ENCODE peak calls at places on chromosomes 3 and 15, in five cellular contexts. G is activated B cell treated with CpG ODN at 0.5 μM for 24 hours, J is RWPE1, E is mammary epithelial cell, F is lung. B is an unnamed sample.

GRCh38 chr3:45499529-45499928 is 95.0 kb upstream of the LIMD1 start:
- DNase-seq in G (no peak), J (no peak), E (peak), F (no peak), B (no peak)

GRCh38 chr3:9501226-9501625 is 52.4 kb downstream of the LHFPL4 start:
- DNase-seq in G (no peak), J (no peak), E (no peak), F (no peak), B (no peak)

GRCh38 chr3:53198256-53198977 is 37.4 kb downstream of the PRKCD start:
- DNase-seq in G (no peak), J (no peak), E (no peak), F (no peak), B (peak)

GRCh38 chr3:102332205-102332604 is 102.6 kb upstream of the ZPLD1 start:
- DNase-seq in G (no peak), J (peak), E (peak), F (no peak), B (no peak)

GRCh38 chr15:78642341-78642740 is 1.3 kb upstream of the CHRNB4 start:
- DNase-seq in G (no peak), J (no peak), E (no peak), F (no peak), B (no peak)

GRCh38 chr3:52089691-52090090 is 33.3 kb upstream of the DUSP7 start:
- DNase-seq in G (no peak), J (no peak), E (no peak), F (no peak), B (no peak)

GRCh38 chr3:52934626-52935530 is 37.5 kb upstream of the STIMATE start:
- DNase-seq in G (no peak), J (peak), E (peak), F (peak), B (no peak)

GRCh38 chr3:128455116-128455515 is 11.6 kb downstream of the DNAJB8 start:
- DNase-seq in G (no peak), J (no peak), E (no peak), F (no peak), B (no peak)

GRCh38 chr15:57647071-57647790 is 55.5 kb downstream of the MYZAP start:
- DNase-seq in G (no peak), J (no peak), E (no peak), F (no peak), B (no peak)

GRCh38 chr3:170130532-170130931 is 51.0 kb downstream of the PHC3 start:
- DNase-seq in G (no peak), J (no peak), E (no peak), F (no peak), B (no peak)

GRCh38 chr15:53739187-53739586 is 20.3 kb downstream of the WDR72 start:
- DNase-seq in G (no peak), J (no peak), E (no peak), F (no peak), B (no peak)

GRCh38 chr3:151630938-151631417 is 102.7 kb upstream of the AADACL2 start:
- DNase-seq in G (no peak), J (no peak), E (no peak), F (no peak), B (no peak)

GRCh38 chr15:69375151-69375790 is 38.9 kb upstream of the KIF23 start:
- DNase-seq in G (no peak), J (no peak), E (no peak), F (no peak), B (peak)

GRCh38 chr15:69377137-69377536 is 37.0 kb upstream of the KIF23 start:
- DNase-seq in G (no peak), J (no peak), E (no peak), F (no peak), B (no peak)

GRCh38 chr15:69380726-69381105 is 33.4 kb upstream of the KIF23 start:
- DNase-seq in G (no peak), J (no peak), E (no peak), F (no peak), B (no peak)

GRCh38 chr15:69384626-69385025 is 29.5 kb upstream of the KIF23 start:
- DNase-seq in G (no peak), J (no peak), E (no peak), F (no peak), B (no peak)

GRCh38 chr15:69380100-69380725 is 33.9 kb upstream of the KIF23 start:
- DNase-seq in G (no peak), J (no peak), E (no peak), F (no peak), B (no peak)
- TF ChIP-seq CTCF in G (no peak), J (no peak), E (peak), F (no peak), B (no peak)

GRCh38 chr3:162842817-162843216 is 1346.2 kb downstream of the OTOL1 start:
- DNase-seq in G (no peak), J (no peak), E (no peak), F (no peak), B (no peak)

GRCh38 chr3:162845918-162846317 is 1349.3 kb downstream of the OTOL1 start:
- DNase-seq in G (no peak), J (no peak), E (no peak), F (no peak), B (no peak)

GRCh38 chr3:162847511-162847910 is 1350.9 kb downstream of the OTOL1 start:
- DNase-seq in G (no peak), J (no peak), E (no peak), F (no peak), B (no peak)
- TF ChIP-seq CTCF in G (no peak), J (no peak), E (no peak), F (no peak), B (no peak)

GRCh38 chr15:81751321-81751720 is 294.5 kb downstream of the MEX3B start:
- DNase-seq in G (no peak), J (no peak), E (no peak), F (no peak), B (no peak)

GRCh38 chr15:81752974-81753373 is 292.8 kb downstream of the MEX3B start:
- DNase-seq in G (no peak), J (no peak), E (no peak), F (no peak), B (no peak)

GRCh38 chr15:81754078-81754477 is 291.7 kb downstream of the MEX3B start:
- DNase-seq in G (no peak), J (no peak), E (no peak), F (no peak), B (no peak)

GRCh38 chr15:81749667-81750360 is 296.0 kb downstream of the MEX3B start:
- DNase-seq in G (no peak), J (no peak), E (no peak), F (no peak), B (no peak)

DNA sequence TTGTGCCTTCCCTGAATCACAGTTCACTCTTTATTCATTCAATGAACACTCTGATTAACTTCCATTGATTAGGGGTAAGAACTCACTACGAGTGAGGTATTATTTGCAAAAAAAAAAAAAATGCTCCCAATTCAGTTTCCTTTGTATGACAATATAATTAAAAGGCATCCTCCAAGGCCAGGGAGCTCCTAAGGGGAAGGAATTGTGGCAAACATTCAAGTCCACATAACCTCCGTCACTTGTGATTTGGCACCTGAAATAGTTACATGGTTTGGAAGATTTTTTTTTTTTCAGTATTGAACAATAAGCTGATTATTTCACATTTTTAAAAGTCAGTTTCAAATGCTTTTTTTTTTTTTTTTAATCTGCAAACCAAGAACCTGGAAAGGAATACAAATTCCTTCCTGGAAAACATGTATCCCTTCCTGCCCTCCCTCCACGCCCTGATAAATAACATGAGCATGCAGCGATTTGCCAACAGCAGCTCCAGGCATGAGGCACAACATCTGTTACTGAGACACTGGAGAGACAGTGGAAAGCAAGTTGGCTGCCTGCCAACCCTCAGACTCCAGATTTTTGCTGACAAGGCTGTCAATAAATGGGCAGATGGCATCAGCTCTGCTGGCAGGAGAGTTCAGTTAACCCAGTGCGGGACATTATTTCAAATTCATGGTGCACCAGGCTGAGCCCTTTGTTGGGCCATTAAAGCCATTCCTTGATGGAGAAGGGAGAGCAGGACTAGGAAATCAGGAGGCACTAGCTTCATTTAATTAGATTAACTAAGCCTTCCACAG is 293.5 kb downstream of the MEX3B start:
- DNase-seq in G (no peak), J (peak), E (peak), F (peak), B (no peak)
- TF ChIP-seq CTCF in G (no peak), J (no peak), E (no peak), F (no peak), B (no peak)

GRCh38 chr3:187281191-187281714 is 10.3 kb downstream of the MASP1 start:
- DNase-seq in G (no peak), J (no peak), E (no peak), F (no peak), B (no peak)
- TF ChIP-seq CTCF in G (no peak), J (no peak), E (no peak), F (no peak), B (no peak)

GRCh38 chr3:54358327-54358726 is 236.0 kb downstream of the CACNA2D3 start:
- DNase-seq in G (no peak), J (no peak), E (no peak), F (no peak), B (no peak)
- TF ChIP-seq CTCF in G (no peak), J (no peak), E (no peak), F (no peak), B (no peak)

DNA sequence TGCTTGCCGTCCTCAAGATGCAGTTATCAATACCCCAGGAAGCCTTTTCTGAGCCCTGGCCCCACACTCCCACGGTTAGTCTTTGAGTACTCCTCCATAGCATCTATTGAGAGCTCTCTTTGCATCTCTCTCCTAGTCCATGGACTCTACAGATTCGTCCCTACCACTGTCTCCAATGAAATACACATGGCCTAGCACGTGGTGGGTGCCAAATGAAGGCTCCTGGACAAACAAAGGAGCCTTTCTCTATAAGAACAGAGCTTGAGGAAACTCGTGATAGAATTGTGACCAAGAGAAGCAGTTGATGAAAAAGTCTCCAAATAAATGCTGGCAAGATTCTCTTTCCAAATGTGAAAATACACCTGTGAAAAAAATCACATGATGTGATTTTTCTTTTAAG is 166.1 kb downstream of the GABRG3 start:
- DNase-seq in G (no peak), J (no peak), E (no peak), F (no peak), B (no peak)
- TF ChIP-seq CTCF in G (no peak), J (no peak), E (no peak), F (no peak), B (no peak)

GRCh38 chr15:66240240-66240842 is 13.2 kb downstream of the MEGF11 start:
- DNase-seq in G (no peak), J (no peak), E (no peak), F (no peak), B (no peak)
- TF ChIP-seq CTCF in G (no peak), J (no peak), E (no peak), F (no peak), B (no peak)

GRCh38 chr3:104176706-104177105 is 1190.0 kb upstream of the ALCAM start:
- DNase-seq in G (no peak), J (no peak), E (no peak), F (no peak), B (no peak)

GRCh38 chr3:104178695-104179094 is 1188.0 kb upstream of the ALCAM start:
- DNase-seq in G (no peak), J (no peak), E (no peak), F (no peak), B (no peak)

DNA sequence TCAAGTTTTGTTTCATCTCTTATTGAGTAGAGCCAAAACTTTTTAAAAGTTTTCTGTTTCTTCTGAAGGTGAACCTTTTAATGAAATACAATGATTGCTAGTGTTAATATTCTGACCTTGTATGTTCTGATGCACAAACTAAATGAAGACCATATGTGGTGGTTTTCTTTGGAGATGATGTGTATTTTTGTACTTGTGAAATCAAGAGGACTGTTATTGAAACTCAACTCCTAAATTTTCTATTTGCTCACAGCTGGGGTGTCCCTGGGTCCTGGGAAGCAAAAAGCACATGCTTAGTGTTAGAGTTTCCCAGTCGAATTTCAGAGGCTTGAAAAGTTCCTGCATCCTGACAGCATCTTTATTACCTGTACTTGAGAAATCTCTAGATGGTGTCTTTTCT is 1185.8 kb upstream of the ALCAM start:
- DNase-seq in G (no peak), J (no peak), E (no peak), F (no peak), B (no peak)
- TF ChIP-seq CTCF in G (no peak), J (no peak), E (no peak), F (no peak), B (no peak)

GRCh38 chr15:88730751-88731150 is 72.5 kb upstream of the ACAN start:
- DNase-seq in G (no peak), J (no peak), E (no peak), F (no peak), B (no peak)

GRCh38 chr15:88719654-88720053 is 80.8 kb downstream of the ISG20 start:
- DNase-seq in G (no peak), J (no peak), E (no peak), F (no peak), B (no peak)

GRCh38 chr15:88727439-88727838 is 75.8 kb upstream of the ACAN start:
- DNase-seq in G (no peak), J (no peak), E (peak), F (no peak), B (no peak)

GRCh38 chr15:88729581-88729980 is 73.7 kb upstream of the ACAN start:
- DNase-seq in G (no peak), J (no peak), E (no peak), F (no peak), B (no peak)

DNA sequence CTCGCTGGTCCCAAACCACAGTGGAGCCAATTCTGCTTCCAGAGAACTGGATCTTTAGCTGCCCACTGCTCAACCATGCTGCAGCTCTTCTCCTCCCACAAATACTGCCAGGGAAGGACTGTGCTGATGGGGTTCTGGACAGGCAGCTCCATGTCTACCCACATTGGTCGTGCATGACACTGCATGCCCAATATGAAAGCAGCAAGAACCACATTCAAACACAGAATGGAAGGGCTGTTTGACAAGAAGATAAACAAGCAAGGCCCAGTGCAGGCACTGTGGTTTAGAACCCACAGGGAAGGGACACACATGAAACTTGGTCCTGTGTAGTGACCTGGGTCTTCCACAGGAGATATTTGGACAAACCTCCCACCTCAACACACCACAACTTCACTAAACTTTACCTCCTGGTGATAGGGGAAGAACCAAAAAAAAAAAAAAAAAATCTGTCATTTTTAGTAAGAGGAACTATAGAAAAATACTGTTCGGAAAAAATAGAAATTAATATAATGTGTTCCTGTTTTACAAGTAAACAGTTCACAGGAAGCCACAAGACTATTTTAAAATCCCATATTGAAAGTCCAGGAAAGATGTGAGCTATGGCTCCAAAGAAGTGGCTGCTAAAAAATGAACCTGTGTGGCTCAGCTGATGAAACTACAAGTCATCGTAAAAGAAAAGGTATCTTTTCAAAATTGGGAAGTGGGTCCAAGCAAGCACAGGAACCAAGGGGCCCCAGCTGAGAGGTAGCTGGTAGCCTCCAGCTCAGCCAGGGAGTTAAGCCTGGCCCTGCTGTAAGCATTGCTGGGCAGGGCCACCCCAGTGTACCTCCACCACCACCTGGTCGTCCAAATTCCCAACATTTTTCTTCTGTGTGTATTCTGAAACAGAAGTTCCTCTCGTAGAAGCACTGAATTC is 77.7 kb upstream of the ACAN start:
- DNase-seq in G (no peak), J (no peak), E (no peak), F (no peak), B (no peak)
- TF ChIP-seq CTCF in G (no peak), J (no peak), E (no peak), F (no peak), B (no peak)